ENCODE peak calls at places on chromosomes 6 and 20, in nine cellular contexts. V, F, X, C, L, U, R, Z and N are unnamed samples. For H3K9me3 and H3K27me3, the result is how much of the 10 kb centered on the place peaks cover.

GRCh38 chr20:10747019-10747418 is 73.2 kb upstream of the JAG1 start:
- DNase-seq in X (peak), R (no peak), C (no peak), L (no peak), Z (no peak), V (no peak), F (no peak), U (no peak), N (no peak)

GRCh38 chr6:93779086-93779858 is 359.9 kb upstream of the EPHA7 start:
- DNase-seq in C (no peak), R (no peak), Z (no peak), L (no peak), X (no peak), V (no peak), F (no peak), U (no peak), N (peak)

GRCh38 chr6:136791296-136792065 is 796 bp downstream of the MAP3K5 start:
- DNase-seq in Z (peak), X (peak), R (peak), L (peak), V (peak), C (peak), U (peak), F (peak), N (peak)

GRCh38 chr6:152351110-152351509 is 286.1 kb downstream of the SYNE1 start:
- DNase-seq in F (no peak), R (no peak), V (no peak), Z (no peak), U (no peak), L (no peak), C (no peak), X (no peak), N (no peak)

GRCh38 chr6:94733066-94733465 is 844.3 kb upstream of the MANEA start:
- DNase-seq in Z (no peak), F (no peak), C (no peak), U (no peak), X (no peak), V (no peak), L (no peak), R (no peak), N (no peak)

GRCh38 chr6:11766589-11767450 is 11.8 kb downstream of the ADTRP start:
- DNase-seq in V (no peak), U (no peak), Z (no peak), L (no peak), R (no peak), X (no peak), F (no peak), C (no peak), N (peak)

GRCh38 chr20:13302647-13303425 is 81.8 kb downstream of the ISM1 start:
- DNase-seq in R (no peak), C (no peak), F (no peak), L (no peak), U (peak), Z (no peak), V (no peak), X (peak), N (peak)

GRCh38 chr6:37502703-37503485 is 3.2 kb upstream of the CCDC167 start:
- DNase-seq in X (no peak), Z (no peak), F (no peak), U (peak), C (peak), L (no peak), R (no peak), V (no peak), N (no peak)

GRCh38 chr6:18244251-18244650 is 20.1 kb downstream of the DEK start:
- DNase-seq in F (no peak), X (no peak), L (no peak), U (no peak), V (no peak), R (no peak), Z (no peak), C (no peak), N (no peak)

GRCh38 chr6:131600696-131601095 is 27.3 kb downstream of the MED23 start:
- DNase-seq in L (no peak), C (no peak), Z (no peak), F (no peak), R (no peak), U (no peak), X (no peak), V (no peak), N (no peak)

GRCh38 chr6:89148016-89148750 is 2.3 kb downstream of the PM20D2 start:
- DNase-seq in V (no peak), Z (no peak), F (no peak), X (no peak), R (no peak), L (no peak), C (no peak), U (no peak), N (no peak)

GRCh38 chr6:15987569-15987968 is 141.3 kb upstream of the MYLIP start:
- DNase-seq in L (no peak), X (no peak), C (no peak), Z (no peak), R (no peak), V (no peak), F (no peak), U (no peak), N (peak)

GRCh38 chr6:134065706-134066105 is 13.3 kb upstream of the SLC2A12 start:
- DNase-seq in L (no peak), U (no peak), C (no peak), V (no peak), Z (no peak), F (no peak), X (no peak), R (no peak), N (peak)

GRCh38 chr6:163745566-163746400 is 331.3 kb downstream of the QKI start:
- DNase-seq in X (no peak), V (no peak), F (no peak), L (no peak), C (no peak), U (no peak), Z (no peak), R (peak), N (peak)

GRCh38 chr20:461254-462198 is 807 bp downstream of the TBC1D20 start:
- DNase-seq in X (peak), R (peak), C (peak), Z (peak), V (peak), F (no peak), U (peak), L (peak), N (peak)

GRCh38 chr20:35135867-35136586 is 11.1 kb downstream of the EDEM2 start:
- DNase-seq in V (no peak), R (peak), X (no peak), U (no peak), C (no peak), F (no peak), L (no peak), Z (no peak), N (peak)

GRCh38 chr20:18388860-18389259 is 78.0 kb downstream of the DZANK1 start:
- DNase-seq in F (no peak), U (no peak), Z (no peak), R (no peak), C (no peak), X (no peak), V (no peak), L (no peak), N (peak)

GRCh38 chr6:30042476-30042875 is 18.6 kb upstream of the POLR1H start:
- DNase-seq in C (no peak), R (no peak), X (no peak), U (no peak), Z (no peak), F (no peak), V (no peak), L (no peak), N (no peak)

GRCh38 chr6:112287836-112288235 is 33.5 kb upstream of the LAMA4 start:
- DNase-seq in R (no peak), Z (no peak), U (no peak), V (no peak), F (no peak), C (no peak), L (no peak), X (no peak), N (no peak)

GRCh38 chr6:15073344-15073789 is 172.5 kb upstream of the JARID2 start:
- DNase-seq in R (no peak), U (no peak), V (no peak), F (peak), C (no peak), Z (no peak), X (no peak), L (no peak), N (no peak)

GRCh38 chr20:1185316-1185741 is 548 bp upstream of the TMEM74B start:
- DNase-seq in Z (no peak), C (no peak), L (no peak), R (no peak), V (no peak), F (no peak), U (no peak), X (no peak), N (peak)

GRCh38 chr6:158279615-158280014 is 32.6 kb upstream of the TULP4 start:
- DNase-seq in Z (no peak), F (no peak), X (no peak), C (no peak), L (no peak), R (no peak), V (no peak), U (no peak), N (no peak)

GRCh38 chr6:146543940-146544661 is 468 bp downstream of the RAB32 start:
- DNase-seq in U (peak), R (no peak), L (peak), V (peak), F (no peak), Z (no peak), C (no peak), X (peak), N (peak)

GRCh38 chr6:113057567-113058053 is 710.5 kb downstream of the RFPL4B start:
- DNase-seq in F (no peak), C (no peak), X (no peak), V (no peak), Z (no peak), R (no peak), U (no peak), L (no peak), N (no peak)

GRCh38 chr6:98295776-98296175 is 538.6 kb upstream of the POU3F2 start:
- DNase-seq in F (no peak), V (no peak), L (no peak), U (no peak), C (no peak), Z (no peak), R (no peak), X (no peak), N (no peak)

GRCh38 chr6:99933129-99933528 is 60.9 kb downstream of the MCHR2 start:
- DNase-seq in C (no peak), U (no peak), L (no peak), X (no peak), R (no peak), V (no peak), Z (no peak), F (no peak), N (peak)

GRCh38 chr20:11158146-11158545 is 484.3 kb upstream of the JAG1 start:
- DNase-seq in C (no peak), R (no peak), X (no peak), V (no peak), U (no peak), L (no peak), F (no peak), Z (no peak), N (no peak)

GRCh38 chr6:13307508-13307995 is 20.8 kb downstream of the TBC1D7 start:
- DNase-seq in R (no peak), C (no peak), U (no peak), X (no peak), L (no peak), F (no peak), V (no peak), Z (no peak), N (peak)

GRCh38 chr6:82862543-82862942 is 203.1 kb downstream of the UBE3D start:
- DNase-seq in F (no peak), Z (no peak), V (no peak), L (no peak), C (no peak), X (no peak), U (no peak), R (no peak), N (peak)

GRCh38 chr20:32444474-32445220 is 86.5 kb downstream of the ASXL1 start:
- DNase-seq in F (no peak), X (peak), U (no peak), L (peak), Z (no peak), V (peak), R (no peak), C (no peak), N (no peak)

GRCh38 chr6:32086661-32087573 is 22.2 kb downstream of the TNXB start:
- DNase-seq in C (no peak), Z (no peak), V (peak), L (no peak), R (no peak), U (no peak), X (no peak), F (peak), N (peak)

GRCh38 chr6:46062312-46062711 is 46.7 kb upstream of the CLIC5 start:
- DNase-seq in R (no peak), X (peak), F (no peak), Z (peak), V (no peak), C (no peak), U (no peak), L (no peak), N (no peak)

GRCh38 chr6:136598048-136598447 is 47.8 kb upstream of the MAP7 start:
- DNase-seq in V (no peak), F (no peak), R (no peak), Z (no peak), L (no peak), U (no peak), X (no peak), C (no peak), N (no peak)

GRCh38 chr6:81772741-81773140 is 20.3 kb upstream of the TENT5A start:
- DNase-seq in Z (no peak), V (no peak), U (no peak), L (no peak), X (no peak), R (no peak), F (peak), C (no peak), N (peak)

GRCh38 chr6:170127151-170127550 is 163.7 kb downstream of the DLL1 start:
- DNase-seq in L (peak), Z (peak), C (no peak), F (no peak), X (no peak), R (no peak), V (peak), U (no peak), N (no peak)

GRCh38 chr6:128743974-128744765 is 138.8 kb upstream of the LAMA2 start:
- DNase-seq in V (no peak), C (no peak), R (no peak), F (no peak), X (no peak), U (no peak), Z (no peak), L (no peak), N (no peak)

DNA sequence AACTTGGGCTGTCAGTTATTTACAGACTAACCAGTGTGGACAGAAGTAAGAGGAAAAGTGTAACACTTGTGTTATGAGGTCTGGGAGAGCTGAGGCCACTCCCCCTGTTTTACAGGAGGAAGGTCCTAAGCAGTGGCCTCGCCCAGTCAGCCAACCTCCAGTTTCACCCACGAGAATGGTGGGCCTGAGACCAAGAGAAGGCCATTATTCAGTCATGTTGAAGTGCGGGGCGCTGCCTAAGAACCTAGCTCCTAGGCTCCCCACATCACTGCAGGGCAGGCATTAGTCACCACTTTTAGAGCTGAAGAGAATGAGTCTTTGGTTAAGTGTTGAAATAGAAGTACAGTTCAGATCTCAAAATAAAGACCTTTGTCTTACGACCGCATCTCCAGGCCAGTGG is 27.9 kb downstream of the CDYL start:
- DNase-seq in U (no peak), X (peak), C (no peak), L (no peak), Z (no peak), R (no peak), F (no peak), V (no peak), N (peak)
- H3K9me3 ChIP-seq in U (under half), X (under half), C (under half), L (under half), Z (under half), R (under half), F (under half), V (under half), N (under half)

GRCh38 chr6:165877192-165877591 is 214.2 kb upstream of the PDE10A start:
- DNase-seq in C (no peak), L (no peak), V (no peak), Z (no peak), U (no peak), F (no peak), X (no peak), R (no peak), N (no peak)
- H3K27me3 ChIP-seq in C (under half), L (under half), V (under half), Z (under half), U (under half), F (under half), X (under half), R (under half), N (under half)

DNA sequence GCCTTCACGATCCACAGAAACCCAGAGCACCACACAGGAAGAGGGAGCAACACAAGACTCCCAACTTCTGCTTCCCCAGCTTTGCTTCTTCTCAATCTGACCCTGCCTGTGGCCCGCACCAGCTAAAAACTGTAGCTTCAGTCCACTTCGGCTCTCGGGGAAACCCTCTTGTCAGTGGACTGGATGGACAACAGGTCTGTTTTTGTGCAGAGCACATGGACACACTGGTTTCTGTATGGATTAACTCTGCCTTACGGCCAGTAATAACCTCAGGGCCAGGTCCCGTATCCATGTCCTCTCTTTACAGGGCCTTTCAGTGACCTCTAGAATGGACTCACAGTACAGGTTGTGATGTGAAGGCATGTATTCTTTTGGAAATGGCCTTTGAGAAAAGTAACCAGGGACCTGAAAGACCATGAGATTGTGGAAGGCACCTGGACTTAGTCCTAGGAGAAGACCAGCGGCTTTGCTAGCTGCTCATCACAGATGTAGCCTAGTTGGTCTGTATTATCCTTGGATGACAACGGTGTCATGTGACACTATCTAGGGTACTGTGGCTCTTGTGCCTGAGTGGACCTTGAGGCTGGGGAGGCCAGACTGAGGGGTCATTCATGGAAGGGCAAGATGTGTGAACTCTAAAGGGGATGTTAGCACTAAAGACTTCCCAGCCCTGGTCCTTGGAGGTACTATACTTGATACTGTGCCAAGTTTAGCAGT is 5.8 kb downstream of the POLR1C start:
- DNase-seq in V (no peak), F (no peak), Z (no peak), U (no peak), X (no peak), L (no peak), C (no peak), R (no peak), N (no peak)
- H3K9me3 ChIP-seq in V (under half), F (under half), Z (under half), U (under half), X (under half), L (under half), C (under half), R (under half), N (under half)

GRCh38 chr6:162029873-162030576 is 697.5 kb downstream of the PRKN start:
- DNase-seq in L (no peak), C (no peak), V (no peak), R (no peak), Z (no peak), X (no peak), F (no peak), U (no peak), N (no peak)
- H3K27me3 ChIP-seq in L (under half), C (under half), V (under half), R (under half), Z (under half), X (under half), F (under half), U (under half), N (under half)

DNA sequence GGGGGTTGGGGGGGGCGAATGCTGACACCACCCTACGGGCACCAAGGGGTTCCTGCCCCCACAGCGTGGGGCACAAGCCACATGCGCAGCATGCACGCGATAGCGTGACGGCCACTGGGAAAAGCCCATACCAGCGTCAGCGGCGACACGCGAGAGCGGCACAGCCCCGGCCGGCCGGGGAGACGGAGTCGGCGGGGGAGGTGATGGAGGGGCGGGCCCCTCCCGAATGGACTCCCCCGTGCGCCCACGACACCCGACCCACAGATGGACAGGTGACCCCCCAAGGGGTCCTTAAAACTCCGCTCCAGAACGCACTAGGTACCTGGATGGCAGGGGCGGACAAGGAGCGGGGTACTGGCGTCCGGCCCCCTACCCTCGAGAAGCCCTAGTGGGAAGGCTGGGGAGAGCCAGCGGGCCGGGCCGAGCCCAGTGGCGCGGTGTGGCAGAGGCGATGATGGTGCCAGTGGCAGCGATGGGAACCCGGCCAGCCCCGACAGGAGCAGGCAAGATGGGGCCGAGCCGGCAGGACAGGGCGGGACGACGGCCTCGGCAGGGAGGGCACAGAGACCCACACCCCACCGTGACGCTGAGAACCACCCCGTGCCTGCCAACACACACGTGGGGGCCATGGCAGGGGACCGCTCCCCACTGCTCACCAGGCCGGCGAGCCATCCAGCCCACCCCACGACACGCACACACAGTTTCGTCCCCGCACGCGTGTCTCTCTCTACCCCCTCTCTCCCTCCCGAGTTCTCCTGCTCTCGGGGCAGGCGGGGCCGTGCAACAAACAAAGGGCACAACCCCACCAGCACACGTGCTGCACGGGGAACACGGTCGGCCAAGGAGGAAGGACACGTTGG is 1959.8 kb upstream of the DEFB115 start:
- DNase-seq in U (no peak), V (no peak), C (no peak), F (no peak), L (peak), Z (no peak), X (no peak), R (no peak), N (no peak)
- H3K9me3 ChIP-seq in U (under half), V (half or more), C (under half), F (under half), L (under half), Z (under half), X (under half), R (under half), N (under half)

DNA sequence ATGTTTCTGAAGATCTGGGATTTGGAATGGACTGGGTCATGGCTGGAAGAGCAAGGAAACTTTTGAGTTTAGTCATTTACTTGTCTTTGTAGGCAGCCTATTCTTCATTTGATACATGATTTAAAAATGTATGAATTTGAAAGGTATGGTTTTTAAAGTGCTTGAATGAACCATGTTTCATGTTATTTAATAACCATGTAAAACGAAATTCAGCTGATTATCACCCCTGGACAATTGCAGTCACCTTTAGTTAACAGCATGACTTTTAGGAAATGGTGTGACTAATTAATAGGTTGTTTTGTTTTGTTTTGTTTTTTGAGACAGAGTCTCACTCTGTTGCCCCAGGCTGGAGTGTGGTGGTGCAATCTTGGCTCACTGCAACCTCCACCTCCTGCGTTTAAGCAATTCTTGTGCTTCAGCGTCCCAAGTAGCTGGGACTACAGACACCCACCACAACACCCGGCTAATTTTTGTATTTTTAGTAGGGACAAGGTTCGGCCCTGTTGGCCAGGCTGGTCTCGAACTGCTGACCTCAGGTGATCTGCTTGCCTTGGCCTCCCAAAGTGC is 2.1 kb downstream of the STX11 start:
- DNase-seq in X (no peak), U (no peak), Z (peak), F (no peak), R (no peak), C (no peak), L (no peak), V (no peak), N (no peak)
- H3K27me3 ChIP-seq in X (under half), U (under half), Z (under half), F (under half), R (under half), C (under half), L (under half), V (under half), N (under half)